ENCODE peak calls at places on chromosomes 11 and 22, in eight cellular contexts. V is GM23248, D is body of pancreas, S is A549, T is colonic mucosa, Z is upper lobe of right lung, X is pancreas, G is heart left ventricle. K is an unnamed sample. For H3K4me1, the result is how much of the 10 kb centered on the place peaks cover.

GRCh38 chr11:2071748-2072385 is 67.3 kb downstream of the IGF2 start:
- DNase-seq in G (no peak), Z (peak), T (no peak), S (no peak), D (no peak), V (no peak), X (no peak), K (no peak)

GRCh38 chr11:85710912-85711311 is 24.9 kb upstream of the CCDC89 start:
- DNase-seq in X (no peak), S (no peak), D (no peak), V (no peak), T (no peak), Z (no peak), G (no peak), K (peak)

GRCh38 chr11:93589347-93589746 is 46.2 kb upstream of the SMCO4 start:
- DNase-seq in X (no peak), V (no peak), D (no peak), S (no peak), G (no peak), Z (no peak), T (peak), K (peak)

GRCh38 chr11:115550291-115551059 is 46.3 kb upstream of the CADM1 start:
- DNase-seq in Z (no peak), G (no peak), D (no peak), X (no peak), V (no peak), T (no peak), S (no peak), K (no peak)

GRCh38 chr11:63847363-63847762 is 8.5 kb downstream of the MARK2 start:
- DNase-seq in G (no peak), Z (no peak), S (no peak), X (no peak), T (peak), D (peak), V (no peak), K (no peak)

GRCh38 chr11:63769044-63769718 is 606 bp upstream of the ZFTA start:
- DNase-seq in S (no peak), T (peak), G (peak), D (peak), V (peak), X (peak), Z (peak), K (no peak)

GRCh38 chr11:117231637-117232021 is 244 bp downstream of the PCSK7 start:
- DNase-seq in S (no peak), T (no peak), G (no peak), D (no peak), Z (no peak), V (no peak), X (no peak), K (no peak)

GRCh38 chr22:19085233-19086043 is 36.8 kb downstream of the DGCR2 start:
- DNase-seq in Z (peak), D (no peak), S (peak), G (no peak), T (no peak), X (no peak), V (peak), K (no peak)

GRCh38 chr22:17368727-17369552 is at the start of gene CECR2:
- DNase-seq in V (no peak), D (peak), X (peak), G (peak), S (no peak), Z (peak), T (peak), K (no peak)

GRCh38 chr11:120929664-120930154 is 94.2 kb upstream of the TBCEL start:
- DNase-seq in V (peak), D (peak), S (peak), G (no peak), X (no peak), Z (no peak), T (peak), K (peak)

GRCh38 chr11:95917188-95918036 is 6.5 kb downstream of the MTMR2 start:
- DNase-seq in S (no peak), V (no peak), D (no peak), X (no peak), G (no peak), Z (no peak), T (no peak), K (peak)

GRCh38 chr11:6604081-6604626 is 580 bp downstream of the ILK start:
- DNase-seq in D (peak), T (peak), S (peak), V (peak), X (no peak), Z (no peak), G (peak), K (peak)

GRCh38 chr11:100759856-100760255 is 72.8 kb downstream of the ARHGAP42 start:
- DNase-seq in X (no peak), G (no peak), T (no peak), D (no peak), S (no peak), Z (no peak), V (no peak), K (no peak)

GRCh38 chr11:12180257-12181205 is 70.1 kb downstream of the MICAL2 start:
- DNase-seq in V (no peak), S (no peak), X (no peak), Z (no peak), G (no peak), D (no peak), T (no peak), K (no peak)

GRCh38 chr11:100682247-100682969 is 4.7 kb upstream of the ARHGAP42 start:
- DNase-seq in G (no peak), S (no peak), X (no peak), T (no peak), V (peak), D (no peak), Z (no peak), K (peak)

GRCh38 chr22:47172771-47173534 is 410.5 kb downstream of the TBC1D22A start:
- DNase-seq in D (no peak), V (no peak), S (no peak), Z (peak), X (peak), G (peak), T (no peak), K (no peak)

GRCh38 chr11:80441821-80442220 is 1001.0 kb upstream of the TENM4 start:
- DNase-seq in T (no peak), D (no peak), V (no peak), X (no peak), G (no peak), S (no peak), Z (no peak), K (no peak)

DNA sequence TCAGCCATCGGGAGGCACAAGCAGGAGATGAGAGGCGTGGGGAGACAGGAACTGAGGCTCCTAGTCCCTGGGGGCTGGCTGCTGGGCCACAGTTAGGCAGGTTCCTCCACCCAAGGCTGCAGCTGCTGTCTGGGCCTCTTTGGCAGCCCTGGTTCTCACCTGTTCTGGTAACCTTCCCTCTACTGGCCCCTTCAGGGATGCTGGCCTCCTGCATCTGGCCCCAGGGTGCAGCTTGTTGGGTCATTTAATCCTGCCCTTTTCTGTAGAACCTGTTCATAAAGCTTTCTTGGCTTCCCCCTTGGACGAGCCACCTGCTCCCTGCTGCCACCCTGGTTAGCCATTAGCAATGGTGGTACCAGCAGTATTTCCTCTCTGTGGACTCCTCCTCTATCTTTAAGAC is 5.5 kb downstream of the USH1C start:
- DNase-seq in X (no peak), G (no peak), V (no peak), S (no peak), D (no peak), T (no peak), Z (no peak), K (no peak)
- H3K4me3 ChIP-seq in X (no peak), G (no peak), V (no peak), S (no peak), D (no peak), T (no peak), Z (no peak), K (no peak)

DNA sequence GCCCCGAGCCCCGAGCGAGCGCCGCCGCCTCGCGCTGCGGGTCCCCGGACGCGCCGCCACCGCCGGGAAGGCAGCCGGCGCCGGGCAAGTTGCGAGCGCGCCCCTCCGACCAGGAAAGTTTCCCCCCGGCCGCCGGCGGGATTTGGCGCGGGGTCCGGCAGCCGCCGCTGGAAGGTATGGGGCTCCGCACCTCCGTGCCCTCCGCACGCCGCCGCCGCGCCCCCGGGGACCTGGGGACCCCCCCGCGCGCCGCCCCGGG is 281 bp downstream of the TSPAN18 start:
- DNase-seq in D (no peak), Z (no peak), G (no peak), S (no peak), T (no peak), V (no peak), X (peak), K (no peak)
- H3K4me1 ChIP-seq in D (under half), Z (under half), G (under half), S (under half), T (under half), V (under half), X (under half), K (under half)

DNA sequence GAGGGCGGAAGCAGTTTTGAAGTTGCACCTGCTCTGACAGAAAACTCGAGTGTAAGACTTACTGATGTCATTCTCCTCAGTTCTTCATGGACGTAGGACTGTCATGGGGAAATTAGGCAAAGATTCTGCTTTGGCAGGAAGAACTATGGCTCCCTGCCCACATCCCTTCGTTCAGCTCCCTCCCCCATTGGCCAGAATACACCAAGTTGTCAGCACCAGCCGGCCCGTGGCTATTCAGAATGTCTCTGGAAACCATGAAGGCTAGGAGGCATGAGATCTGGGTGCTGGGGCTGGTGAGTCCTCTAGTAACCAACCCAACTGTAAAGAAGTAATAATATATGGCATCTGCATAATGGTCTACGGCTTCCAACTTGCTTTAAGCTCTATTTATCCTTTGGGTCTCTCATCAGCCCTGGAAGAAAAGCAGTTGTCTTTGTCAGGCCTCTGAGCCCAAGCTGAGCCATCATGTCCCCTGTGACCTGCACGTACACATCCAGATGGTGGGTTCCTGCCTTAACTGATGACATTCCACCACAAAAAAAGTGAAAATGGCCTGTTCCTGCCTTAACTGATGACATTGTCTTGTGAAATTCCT is 74.1 kb downstream of the PIWIL4 start:
- DNase-seq in G (no peak), S (no peak), Z (no peak), V (no peak), D (no peak), T (no peak), X (no peak), K (no peak)
- H3K27ac ChIP-seq in G (no peak), S (no peak), Z (no peak), V (no peak), D (no peak), T (no peak), X (no peak), K (no peak)

DNA sequence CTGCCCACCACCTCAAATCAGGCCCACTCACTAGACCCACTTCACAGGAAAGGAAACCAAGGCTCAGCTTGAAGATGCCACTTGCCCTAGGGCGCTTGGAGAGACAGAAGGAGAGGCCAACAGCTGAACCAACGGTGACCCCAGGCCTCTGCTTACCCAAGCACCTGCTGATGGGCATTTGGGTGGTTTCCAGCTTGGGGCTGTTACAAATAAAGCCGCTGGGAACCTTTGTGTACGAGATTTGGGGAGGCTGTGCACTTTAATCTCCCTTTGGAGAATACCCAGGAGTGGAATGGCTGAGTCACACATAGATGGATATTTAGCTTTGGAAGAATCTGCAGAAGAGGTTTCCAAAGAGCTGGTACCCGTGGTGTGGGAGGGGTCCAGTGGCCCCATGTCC is 50.9 kb upstream of the LINC01488 start:
- DNase-seq in D (no peak), T (no peak), Z (no peak), X (no peak), G (no peak), S (no peak), V (peak), K (no peak)
- H3K4me3 ChIP-seq in D (no peak), T (no peak), Z (no peak), X (no peak), G (no peak), S (no peak), V (no peak), K (no peak)

GRCh38 chr11:102317099-102317767 is at the start of gene BIRC3:
- DNase-seq in S (peak), V (peak), D (peak), Z (peak), T (peak), X (peak), G (peak), K (peak)
- H3K4me1 ChIP-seq in S (half or more), V (under half), D (under half), Z (under half), T (under half), X (under half), G (under half), K (under half)

DNA sequence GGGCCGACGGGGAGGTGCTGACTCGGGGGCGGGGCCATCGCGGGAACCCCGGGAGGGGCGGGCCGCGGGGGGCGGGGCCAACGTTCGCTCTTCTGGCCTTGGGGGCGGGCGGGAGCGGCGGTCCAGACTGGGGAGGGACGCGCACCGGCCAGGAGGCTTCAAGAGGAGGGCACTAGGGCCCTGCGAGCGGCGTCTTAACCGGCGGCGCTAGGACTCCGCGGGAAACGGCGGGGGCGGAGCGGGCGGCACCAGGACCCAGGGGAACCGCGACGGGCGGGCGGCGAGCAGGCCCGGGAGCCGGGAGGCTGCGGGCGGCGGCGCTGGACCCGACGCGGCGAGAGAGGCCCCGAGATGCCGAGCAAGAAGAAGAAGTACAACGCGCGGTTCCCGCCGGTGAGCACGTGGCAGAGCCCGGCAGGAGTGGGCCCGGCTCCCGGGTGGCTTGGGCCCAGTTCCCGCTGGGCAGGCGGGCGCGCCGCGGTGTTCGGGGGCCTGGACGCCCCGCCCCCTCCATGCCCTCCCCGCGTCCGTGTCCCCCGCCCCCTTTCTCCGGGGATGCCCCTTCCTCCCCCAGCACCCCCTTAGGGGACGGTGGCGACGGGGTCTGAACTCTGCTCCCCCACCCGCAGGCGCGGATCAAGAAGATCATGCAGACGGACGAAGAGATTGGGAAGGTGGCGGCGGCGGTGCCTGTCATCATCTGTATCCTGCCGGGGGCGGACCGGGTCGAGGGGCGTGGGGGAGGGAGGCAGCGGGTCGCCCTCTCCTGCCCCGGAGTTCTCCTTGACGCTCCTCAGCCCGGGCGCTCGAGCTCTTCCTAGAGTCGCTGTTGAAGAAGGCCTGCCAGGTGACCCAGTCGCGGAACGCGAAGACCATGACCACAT is at the start of gene DRAP1:
- DNase-seq in X (peak), Z (peak), V (peak), T (peak), D (peak), G (peak), S (peak), K (peak)
- H3K27ac ChIP-seq in X (peak), Z (peak), V (peak), T (peak), D (peak), G (peak), S (peak), K (peak)

GRCh38 chr22:44928064-44928463 is 81.7 kb downstream of the PHF21B start:
- DNase-seq in T (no peak), D (no peak), S (no peak), X (peak), V (no peak), Z (no peak), G (peak), K (no peak)
- H3K4me3 ChIP-seq in T (no peak), D (no peak), S (no peak), X (no peak), V (no peak), Z (no peak), G (no peak), K (no peak)

GRCh38 chr22:26616650-26617049 is 1.2 kb downstream of the CRYBB1 start:
- DNase-seq in V (no peak), S (no peak), G (no peak), X (no peak), T (no peak), Z (no peak), D (no peak), K (no peak)
- H3K4me1 ChIP-seq in V (under half), S (under half), G (under half), X (under half), T (under half), Z (under half), D (under half), K (under half)

DNA sequence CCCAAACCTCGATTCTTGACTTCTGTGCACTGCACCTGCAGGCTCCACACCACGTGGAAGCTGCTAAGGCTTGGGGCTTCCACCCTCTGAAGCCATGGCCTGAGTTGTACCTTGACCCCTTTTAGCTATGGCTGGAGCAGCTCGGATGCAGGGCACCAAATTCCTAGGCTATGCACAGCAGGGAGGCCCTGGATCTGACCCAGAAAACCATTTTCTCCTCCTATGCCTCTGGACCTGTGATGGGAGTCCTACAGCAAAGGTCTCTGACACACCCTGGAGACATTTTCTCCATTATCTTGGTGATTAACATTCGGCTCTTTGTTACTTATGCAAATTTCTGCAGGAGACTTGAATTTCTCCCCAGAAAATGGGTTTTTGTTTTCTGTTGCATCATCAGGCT is 309.2 kb upstream of the DDI1 start:
- DNase-seq in V (no peak), D (no peak), X (no peak), T (no peak), S (no peak), G (no peak), Z (no peak), K (no peak)
- H3K27ac ChIP-seq in V (no peak), D (no peak), X (no peak), T (no peak), S (no peak), G (no peak), Z (no peak), K (no peak)

K was measured in small intestine.